ENCODE peak calls at places on chromosomes 11 and 22, in ten cellular contexts. W is HL-60, N is NCI-H1417, U is AG04450, Q is PC-9, R is IMR-90, T is MM.1S, I is M059J, K is left cardiac atrium, S is H9. D is an unnamed sample.

GRCh38 chr22:19407649-19408606 is 23.6 kb downstream of the HIRA start:
- DNase-seq in W (no peak), N (no peak), U (no peak), Q (no peak), R (peak; percentile 29), T (no peak), I (no peak), K (peak; percentile 27), S (no peak), D (no peak)

GRCh38 chr11:9693801-9694553 is 30.1 kb downstream of the SWAP70 start:
- DNase-seq in W (no peak), N (no peak), U (no peak), Q (no peak), R (no peak), T (no peak), I (no peak), K (no peak), S (no peak), D (no peak)

GRCh38 chr11:33692013-33692504 is 8.6 kb downstream of the C11orf91 start:
- DNase-seq in W (no peak), N (no peak), U (peak; percentile 91), Q (peak; percentile 99), R (peak; percentile 98), T (no peak), I (peak; percentile 99), K (peak; percentile 75), S (no peak), D (no peak)

GRCh38 chr11:35664977-35665441 is 2.4 kb downstream of the TRIM44 start:
- DNase-seq in W (no peak), N (no peak), U (no peak), Q (no peak), R (peak; percentile 14), T (no peak), I (peak; percentile 59), K (no peak), S (no peak), D (no peak)

GRCh38 chr11:122731500-122731913 is 76.0 kb downstream of the UBASH3B start:
- DNase-seq in W (no peak), N (no peak), U (peak; percentile 70), Q (no peak), R (peak; percentile 97), T (peak; percentile 54), I (peak; percentile 91), K (no peak), S (no peak), D (no peak)

GRCh38 chr11:126484266-126484665 is 128.8 kb downstream of the ST3GAL4 start:
- DNase-seq in W (peak; percentile 34), N (no peak), U (peak; percentile 77), Q (peak; percentile 91), R (peak; percentile 94), T (no peak), I (peak; percentile 60), K (no peak), S (no peak), D (no peak)

GRCh38 chr11:112537846-112538330 is 277.2 kb upstream of the PLET1 start:
- DNase-seq in W (no peak), N (no peak), U (no peak), Q (peak; percentile 96), R (no peak), T (no peak), I (peak; percentile 43), K (no peak), S (no peak), D (no peak)

GRCh38 chr11:115941481-115941993 is 437.3 kb upstream of the CADM1 start:
- DNase-seq in W (no peak), N (no peak), U (peak; percentile 89), Q (peak; percentile 59), R (peak; percentile 97), T (no peak), I (peak; percentile 98), K (peak; percentile 77), S (no peak), D (peak; percentile 46)

GRCh38 chr22:43094551-43094950 is 5.4 kb upstream of the TTLL1 start:
- DNase-seq in W (no peak), N (peak; percentile 8), U (no peak), Q (peak; percentile 55), R (no peak), T (no peak), I (no peak), K (no peak), S (no peak), D (no peak)

GRCh38 chr22:23750744-23751440 is at the start of gene ZNF70:
- DNase-seq in W (peak; percentile 73), N (peak; percentile 84), U (peak; percentile 30), Q (peak; percentile 72), R (peak; percentile 74), T (peak; percentile 95), I (peak; percentile 73), K (peak; percentile 91), S (peak; percentile 96), D (peak; percentile 92)

GRCh38 chr11:26571861-26572654 is at the start of gene MUC15:
- DNase-seq in W (no peak), N (no peak), U (no peak), Q (peak; percentile 52), R (no peak), T (no peak), I (no peak), K (no peak), S (no peak), D (no peak)

GRCh38 chr11:65041206-65042035 is at the start of gene SAC3D1:
- DNase-seq in W (peak; percentile 66), N (peak; percentile 71), U (no peak), Q (peak; percentile 54), R (peak; percentile 17), T (peak; percentile 69), I (peak; percentile 58), K (peak; percentile 67), S (no peak), D (no peak)

GRCh38 chr11:65701686-65702085 is 10.4 kb upstream of the KAT5 start:
- DNase-seq in W (no peak), N (no peak), U (no peak), Q (no peak), R (no peak), T (no peak), I (no peak), K (no peak), S (no peak), D (no peak)

GRCh38 chr11:31355131-31355530 is 14.4 kb downstream of the DCDC1 start:
- DNase-seq in W (no peak), N (peak; percentile 80), U (no peak), Q (no peak), R (peak; percentile 20), T (no peak), I (peak; percentile 3), K (no peak), S (no peak), D (no peak)

D was measured in frontal cortex.